ENCODE peak calls at places on chromosomes 7 and 10, in ten cellular contexts. Y is tibial nerve, H is psoas muscle, D is right lobe of liver, X is colonic mucosa, B is GM23248, M is Peyer's patch, R is neural progenitor cell, Q is cardiac muscle cell, A is kidney. E is an unnamed sample.

GRCh38 chr7:21960922-21961321 is 15.2 kb upstream of the CDCA7L start:
- DNase-seq in X (no peak), B (peak), A (no peak), D (no peak), H (no peak), Y (no peak), Q (peak), M (no peak), R (no peak), E (no peak)

GRCh38 chr7:53794816-53795215 is 747.4 kb upstream of the VSTM2A start:
- DNase-seq in M (no peak), B (no peak), Q (no peak), A (peak), D (no peak), H (no peak), Y (no peak), R (no peak), X (no peak), E (no peak)

GRCh38 chr10:96460316-96460715 is 53.4 kb downstream of the TLL2 start:
- DNase-seq in D (no peak), R (no peak), M (no peak), Q (no peak), H (no peak), X (no peak), Y (no peak), A (no peak), B (no peak), E (no peak)

GRCh38 chr7:91503934-91504575 is 239.8 kb downstream of the FZD1 start:
- DNase-seq in B (no peak), D (no peak), R (no peak), Q (peak), H (no peak), X (no peak), M (no peak), A (no peak), Y (no peak), E (no peak)

GRCh38 chr7:105015631-105015965 is 1.6 kb downstream of the KMT2E start:
- DNase-seq in X (peak), R (peak), B (peak), M (no peak), Y (peak), A (no peak), Q (peak), D (no peak), H (no peak), E (no peak)

GRCh38 chr10:91043173-91043910 is 122.5 kb upstream of the ANKRD1 start:
- DNase-seq in Y (peak), H (no peak), A (no peak), Q (peak), B (peak), X (no peak), D (peak), R (peak), M (no peak), E (no peak)

GRCh38 chr7:156612930-156613329 is 27.6 kb upstream of the RNF32 start:
- DNase-seq in H (no peak), D (no peak), Q (no peak), M (no peak), B (no peak), A (peak), R (no peak), X (no peak), Y (no peak), E (no peak)

GRCh38 chr7:28432105-28432504 is 19.8 kb downstream of the CREB5 start:
- DNase-seq in Y (peak), D (no peak), R (no peak), B (peak), A (no peak), H (peak), M (no peak), X (no peak), Q (peak), E (no peak)

GRCh38 chr10:13062813-13063212 is 37.1 kb upstream of the OPTN start:
- DNase-seq in A (no peak), R (no peak), B (peak), Y (no peak), D (no peak), X (no peak), H (no peak), M (no peak), Q (no peak), E (no peak)

GRCh38 chr10:127293640-127294039 is 97.2 kb upstream of the INSYN2A start:
- DNase-seq in X (no peak), Q (no peak), H (no peak), R (no peak), A (no peak), Y (no peak), B (no peak), M (no peak), D (no peak), E (peak)

GRCh38 chr10:124524991-124525653 is 63.5 kb downstream of the LHPP start:
- DNase-seq in Q (peak), R (no peak), Y (peak), A (peak), H (peak), B (peak), M (peak), X (no peak), D (peak), E (no peak)

GRCh38 chr7:118183586-118184391 is at the start of gene LSM8:
- DNase-seq in D (peak), H (peak), A (peak), X (peak), Y (peak), M (peak), Q (peak), B (peak), R (peak), E (peak)

GRCh38 chr7:118185163-118185860 is 1.3 kb downstream of the LSM8 start:
- DNase-seq in Y (no peak), R (no peak), A (no peak), D (no peak), X (no peak), M (no peak), H (no peak), B (peak), Q (peak), E (no peak)

GRCh38 chr7:118184392-118184899 is 482 bp downstream of the LSM8 start:
- DNase-seq in Q (peak), M (no peak), A (no peak), D (no peak), B (peak), R (no peak), H (no peak), X (no peak), Y (no peak), E (no peak)

GRCh38 chr7:118183254-118183585 is 744 bp upstream of the LSM8 start:
- DNase-seq in X (no peak), A (no peak), H (no peak), M (no peak), B (peak), Q (peak), D (no peak), Y (no peak), R (no peak), E (no peak)

DNA sequence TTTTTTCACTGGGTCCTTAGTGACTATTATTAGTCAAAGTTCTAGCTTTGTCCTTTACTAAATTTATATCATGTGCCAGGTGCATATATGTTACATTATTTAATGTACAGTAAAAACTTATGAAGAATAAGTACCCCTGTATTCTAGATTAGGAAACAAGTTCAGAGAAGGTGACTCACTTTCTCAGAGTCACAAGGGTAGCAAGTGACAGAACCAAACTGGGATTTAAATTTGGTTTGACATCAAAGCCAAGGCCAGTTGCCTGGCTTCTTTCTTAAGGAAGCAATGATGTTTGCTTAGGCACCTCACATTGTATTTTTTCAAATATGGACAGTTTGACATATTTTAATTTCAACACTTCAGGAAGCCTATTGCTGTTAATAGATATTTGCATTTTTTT is 2.5 kb downstream of the LSM8 start:
- DNase-seq in X (no peak), Q (no peak), D (no peak), Y (no peak), A (no peak), B (peak), M (no peak), H (no peak), R (no peak), E (no peak)
- H3K4me3 ChIP-seq in X (no peak), Q (peak), D (no peak), Y (no peak), A (no peak), B (peak), M (no peak), H (no peak), R (peak), E (no peak)

DNA sequence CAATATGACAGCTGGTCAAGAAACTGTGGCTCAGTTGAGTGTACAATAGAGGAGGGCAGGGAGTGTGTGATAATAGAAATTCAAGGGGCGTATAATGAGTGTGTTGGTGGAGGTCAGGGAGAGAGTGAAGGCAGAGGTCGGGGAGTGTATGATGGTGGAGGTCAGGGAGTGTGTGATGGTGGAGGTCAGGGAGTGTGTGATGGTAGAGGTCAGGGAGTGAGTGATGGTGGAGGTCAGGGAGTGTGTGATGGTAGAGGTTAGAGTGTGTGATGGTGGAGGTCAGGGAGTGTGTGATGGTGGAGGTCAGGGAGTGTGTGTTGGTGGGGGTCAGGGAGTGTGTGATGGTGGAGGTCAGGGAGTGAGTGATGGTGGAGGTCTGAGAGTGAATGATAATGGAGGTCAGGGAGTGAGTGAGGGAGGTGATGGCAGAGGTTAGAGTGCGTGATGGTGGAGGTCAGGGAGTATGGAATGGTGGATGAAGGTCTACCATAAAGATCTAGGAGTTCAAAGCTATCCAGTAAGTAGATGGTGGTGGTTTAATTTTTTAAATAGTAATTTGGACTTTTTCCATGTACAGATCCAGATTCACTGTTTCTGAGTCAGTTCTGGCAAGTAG is 57.7 kb upstream of the TNS3 start:
- DNase-seq in R (no peak), Y (no peak), Q (no peak), M (no peak), D (no peak), X (no peak), H (no peak), B (no peak), A (no peak), E (no peak)
- H3K27ac ChIP-seq in R (no peak), Y (peak), Q (no peak), M (no peak), D (no peak), X (no peak), H (no peak), B (no peak), A (no peak), E (no peak)

GRCh38 chr10:88995156-88995876 is 4.7 kb downstream of the FAS start:
- DNase-seq in X (peak), Q (no peak), A (peak), M (no peak), H (no peak), Y (no peak), D (no peak), B (no peak), R (no peak), E (no peak)

GRCh38 chr10:88992945-88993537 is 2.4 kb downstream of the FAS start:
- DNase-seq in B (peak), M (no peak), D (no peak), A (no peak), H (no peak), X (peak), Y (no peak), Q (peak), R (no peak), E (no peak)

GRCh38 chr10:88991161-88991899 is 732 bp downstream of the FAS start:
- DNase-seq in R (peak), Q (peak), X (peak), M (peak), B (peak), A (peak), Y (peak), D (peak), H (peak), E (peak)

GRCh38 chr10:88991900-88992237 is 1.3 kb downstream of the FAS start:
- DNase-seq in D (no peak), H (no peak), Y (no peak), M (no peak), R (no peak), X (no peak), A (no peak), Q (no peak), B (no peak), E (no peak)

GRCh38 chr10:88994034-88994433 is 3.4 kb downstream of the FAS start:
- DNase-seq in X (peak), B (peak), M (no peak), Q (peak), A (no peak), H (no peak), Y (no peak), D (no peak), R (peak), E (no peak)
- H3K4me3 ChIP-seq in X (no peak), B (peak), M (no peak), Q (no peak), A (no peak), H (peak), Y (peak), D (no peak), R (peak), E (no peak)

GRCh38 chr10:97762056-97762455 is 9.7 kb downstream of the SFRP5 start:
- DNase-seq in A (no peak), X (no peak), Q (no peak), B (no peak), Y (no peak), H (peak), R (no peak), D (peak), M (peak), E (no peak)

GRCh38 chr10:97761331-97761865 is 10.4 kb downstream of the SFRP5 start:
- DNase-seq in Q (no peak), D (peak), A (no peak), R (no peak), B (no peak), H (peak), Y (no peak), M (peak), X (no peak), E (no peak)

GRCh38 chr10:97763947-97764346 is 7.9 kb downstream of the SFRP5 start:
- DNase-seq in X (no peak), R (no peak), A (no peak), B (no peak), Y (no peak), Q (no peak), H (no peak), D (no peak), M (no peak), E (no peak)

GRCh38 chr10:97763411-97763810 is 8.4 kb downstream of the SFRP5 start:
- DNase-seq in X (no peak), R (no peak), M (peak), H (peak), Q (no peak), D (peak), A (no peak), B (no peak), Y (no peak), E (no peak)

DNA sequence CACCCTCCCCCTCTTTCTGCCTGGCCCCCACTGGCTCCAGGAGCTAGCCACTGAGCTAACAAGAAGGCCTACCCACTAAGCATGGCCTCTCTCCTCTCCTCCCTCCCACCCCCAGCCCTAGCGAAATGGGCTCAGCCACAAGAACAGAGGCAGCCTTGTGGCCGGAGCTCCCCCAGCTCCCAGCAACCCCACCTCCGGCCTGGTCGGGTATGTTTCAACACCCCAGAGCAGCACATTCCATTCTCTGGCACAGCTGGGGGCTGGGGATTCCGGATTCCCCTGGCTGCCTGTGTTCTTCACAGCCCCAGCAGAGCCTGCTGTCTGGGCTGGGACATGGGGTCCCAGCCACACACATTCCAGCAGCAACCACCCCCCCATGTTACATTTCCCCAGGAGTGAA is 9.0 kb downstream of the SFRP5 start:
- DNase-seq in B (no peak), D (peak), Y (no peak), A (no peak), M (peak), H (peak), R (peak), Q (peak), X (no peak), E (no peak)
- H3K27ac ChIP-seq in B (no peak), D (no peak), Y (peak), A (no peak), M (no peak), H (no peak), R (no peak), Q (no peak), X (no peak), E (no peak)

DNA sequence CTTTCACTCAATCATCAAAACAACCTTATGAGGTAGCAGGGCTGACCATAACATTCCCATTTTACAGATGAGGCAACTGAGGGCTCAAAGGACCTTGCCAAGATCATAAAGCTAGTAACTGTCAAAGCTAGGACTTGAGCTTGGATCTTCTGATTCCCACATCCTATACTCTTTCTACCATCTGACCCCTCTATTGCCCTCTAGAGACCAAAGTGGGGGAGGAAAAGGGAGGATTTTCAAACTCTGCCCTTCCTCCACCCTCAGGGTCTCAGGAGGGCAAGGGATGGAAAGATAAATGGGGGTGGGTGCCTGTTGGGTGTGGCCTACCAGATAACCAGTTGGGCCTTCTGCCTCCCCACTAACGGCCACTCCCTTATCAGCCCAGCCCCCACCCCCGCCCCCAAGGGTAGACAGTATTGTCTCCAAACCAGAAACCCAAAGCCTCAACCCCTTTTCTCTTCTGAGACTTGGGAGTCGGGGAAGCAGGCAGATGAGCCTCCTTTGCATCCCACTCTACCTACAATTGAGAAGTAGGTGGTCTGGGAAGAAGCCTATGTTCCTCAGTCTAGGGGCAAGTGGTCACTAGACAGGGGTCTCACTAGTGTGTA is 7.9 kb downstream of the LDB1 start:
- DNase-seq in M (no peak), D (no peak), A (no peak), R (peak), H (no peak), B (no peak), X (no peak), Y (no peak), Q (no peak), E (no peak)
- H3K4me3 ChIP-seq in M (no peak), D (no peak), A (no peak), R (peak), H (no peak), B (no peak), X (no peak), Y (no peak), Q (no peak), E (peak)

E was measured in naive thymus-derived CD4-positive, alpha-beta T cell.